ENCODE peak calls at places on chromosomes 16 and 17, in nine cellular contexts. G is osteocyte; T is NCI-H446 treated with DMSO at 0.1 percent for 48 hours; R is CD4-positive, alpha-beta memory T cell; B is left ventricle myocardium superior; C is stimulated activated naive CD8-positive, alpha-beta T cell treated with anti-CD3 and anti-CD28 coated beads, Interleukin-15, amount 100 ng/mL, for 72 hours; X is NCI-H1436 treated with DMSO at 0.1 percent for 48 hours; P is activated naive CD4-positive, alpha-beta T cell treated with anti-CD3 and anti-CD28 coated beads for 36 hours; S is ACHN. U is an unnamed sample.

GRCh38 chr16:9013508-9013864 is 49.8 kb upstream of the USP7 start:
- DNase-seq in G (no peak), T (no peak), R (no peak), B (no peak), C (no peak), X (no peak), P (no peak), S (no peak), U (no peak)

GRCh38 chr16:82231021-82231787 is 61.2 kb upstream of the MPHOSPH6 start:
- DNase-seq in G (no peak), T (no peak), R (no peak), B (no peak), C (no peak), X (no peak), P (no peak), S (no peak), U (no peak)

GRCh38 chr17:42584880-42585279 is 7.4 kb upstream of the PSMC3IP start:
- DNase-seq in G (no peak), T (no peak), R (no peak), B (no peak), C (no peak), X (no peak), P (no peak), S (no peak), U (no peak)

GRCh38 chr17:80780381-80781187 is 211.1 kb upstream of the CHMP6 start:
- DNase-seq in G (no peak), T (no peak), R (no peak), B (no peak), C (peak; percentile 54), X (no peak), P (peak; percentile 76), S (no peak), U (no peak)

GRCh38 chr17:2478446-2478845 is 33.2 kb downstream of the METTL16 start:
- DNase-seq in G (no peak), T (no peak), R (no peak), B (no peak), C (no peak), X (no peak), P (no peak), S (no peak), U (no peak)

GRCh38 chr16:23081675-23082119 is 67.6 kb downstream of the USP31 start:
- DNase-seq in G (no peak), T (no peak), R (no peak), B (no peak), C (no peak), X (no peak), P (no peak), S (no peak), U (no peak)

GRCh38 chr16:17827313-17827712 is 356.6 kb upstream of the XYLT1 start:
- DNase-seq in G (no peak), T (no peak), R (no peak), B (no peak), C (no peak), X (no peak), P (no peak), S (no peak), U (no peak)

GRCh38 chr16:31010539-31010938 is at the start of gene STX1B:
- DNase-seq in G (no peak), T (no peak), R (peak; percentile 36), B (no peak), C (peak; percentile 32), X (no peak), P (peak; percentile 66), S (peak; percentile 34), U (no peak)

GRCh38 chr16:89118361-89119061 is 24.9 kb downstream of the ACSF3 start:
- DNase-seq in G (no peak), T (no peak), R (no peak), B (peak; percentile 21), C (no peak), X (no peak), P (no peak), S (no peak), U (no peak)

GRCh38 chr17:75843577-75844529 is at the start of gene UNC13D:
- DNase-seq in G (peak; percentile 81), T (no peak), R (peak; percentile 68), B (peak; percentile 53), C (peak; percentile 65), X (no peak), P (peak; percentile 75), S (no peak), U (no peak)

GRCh38 chr16:77993586-77993985 is 28.8 kb upstream of the CLEC3A start:
- DNase-seq in G (no peak), T (no peak), R (no peak), B (no peak), C (no peak), X (no peak), P (no peak), S (no peak), U (no peak)

GRCh38 chr17:38448208-38448776 is 20.0 kb downstream of the ARHGAP23 start:
- DNase-seq in G (no peak), T (no peak), R (no peak), B (no peak), C (no peak), X (no peak), P (no peak), S (no peak), U (no peak)

GRCh38 chr16:81604960-81605383 is 160.4 kb downstream of the CMIP start:
- DNase-seq in G (no peak), T (no peak), R (no peak), B (no peak), C (no peak), X (no peak), P (no peak), S (no peak), U (no peak)

GRCh38 chr16:2530629-2531318 is 434 bp downstream of the CEMP1 start:
- DNase-seq in G (no peak), T (no peak), R (no peak), B (no peak), C (no peak), X (no peak), P (no peak), S (no peak), U (no peak)

GRCh38 chr17:48322060-48322459 is 108.0 kb downstream of the SKAP1 start:
- DNase-seq in G (no peak), T (no peak), R (no peak), B (no peak), C (no peak), X (no peak), P (no peak), S (no peak), U (no peak)